ENCODE peak calls at places on chromosomes 2 and 18, in five cellular contexts. Y is AG08396, A is NCI-H2081 treated with DMSO at 0.1 percent for 48 hours, X is GM19239, R is caudate nucleus. O is an unnamed sample.

GRCh38 chr2:220191031-220191430 is 563.6 kb downstream of the SLC4A3 start:
- DNase-seq in Y (peak), R (no peak), X (no peak), A (no peak), O (no peak)

GRCh38 chr2:13686262-13686661 is 946.3 kb upstream of the LRATD1 start:
- DNase-seq in R (no peak), A (no peak), Y (no peak), X (no peak), O (no peak)

GRCh38 chr2:64221935-64222334 is 77.7 kb upstream of the PELI1 start:
- DNase-seq in R (no peak), X (no peak), Y (no peak), A (no peak), O (no peak)

GRCh38 chr2:95012881-95013550 is 12.5 kb upstream of the MAL start:
- DNase-seq in Y (peak), A (no peak), X (no peak), R (no peak), O (no peak)

GRCh38 chr2:50840346-50841124 is 191.4 kb downstream of the NRXN1 start:
- DNase-seq in R (no peak), X (no peak), Y (no peak), A (no peak), O (no peak)

GRCh38 chr18:49160075-49160930 is 209.5 kb upstream of the SMAD7 start:
- DNase-seq in R (no peak), X (no peak), A (no peak), Y (no peak), O (no peak)

GRCh38 chr2:71736986-71737385 is 283.6 kb downstream of the DYSF start:
- DNase-seq in Y (no peak), A (no peak), R (no peak), X (no peak), O (no peak)

GRCh38 chr2:23590227-23590869 is 205.4 kb downstream of the KLHL29 start:
- DNase-seq in A (no peak), R (no peak), Y (no peak), X (no peak), O (no peak)

GRCh38 chr2:233404227-233404626 is 49.9 kb downstream of the DGKD start:
- DNase-seq in Y (peak), R (no peak), X (peak), A (no peak), O (no peak)

GRCh38 chr2:9410108-9410507 is 13.2 kb downstream of the ITGB1BP1 start:
- DNase-seq in X (no peak), Y (no peak), R (no peak), A (no peak), O (no peak)

GRCh38 chr2:79219383-79219988 is 59.9 kb upstream of the REG3A start:
- DNase-seq in R (peak), Y (peak), X (peak), A (no peak), O (peak)

GRCh38 chr2:214395040-214395439 is 15.8 kb upstream of the VWC2L start:
- DNase-seq in R (no peak), Y (no peak), X (no peak), A (no peak), O (no peak)

GRCh38 chr2:26685943-26686839 is 6.3 kb upstream of the KCNK3 start:
- DNase-seq in Y (no peak), X (no peak), A (no peak), R (no peak), O (no peak)

GRCh38 chr18:61890344-61890743 is 2.5 kb downstream of the RNF152 start:
- DNase-seq in Y (no peak), R (no peak), A (no peak), X (no peak), O (no peak)

GRCh38 chr18:68472701-68473295 is 242.1 kb downstream of the TMX3 start:
- DNase-seq in X (no peak), Y (no peak), R (no peak), A (no peak), O (no peak)

GRCh38 chr2:149994057-149994728 is 406.6 kb upstream of the MMADHC start:
- DNase-seq in R (no peak), Y (peak), A (no peak), X (no peak), O (no peak)

GRCh38 chr2:231207734-231208133 is 9.3 kb downstream of the ARMC9 start:
- DNase-seq in R (no peak), X (no peak), A (no peak), Y (no peak), O (no peak)

GRCh38 chr2:138234265-138234664 is 267.3 kb upstream of the SPOPL start:
- DNase-seq in R (no peak), X (no peak), Y (no peak), A (no peak), O (no peak)

GRCh38 chr18:2572892-2573291 is 1.5 kb downstream of the NDC80 start:
- DNase-seq in X (no peak), A (no peak), Y (no peak), R (no peak), O (no peak)

GRCh38 chr2:202035941-202036372 is 2.3 kb downstream of the FZD7 start:
- DNase-seq in Y (no peak), A (no peak), X (no peak), R (no peak), O (no peak)

GRCh38 chr2:220999351-220999750 is 572.8 kb downstream of the EPHA4 start:
- DNase-seq in Y (no peak), A (no peak), R (no peak), X (no peak), O (no peak)

GRCh38 chr18:8241731-8242130 is 367.5 kb upstream of the RAB12 start:
- DNase-seq in X (no peak), R (no peak), Y (no peak), A (no peak), O (no peak)

GRCh38 chr18:65975536-65975935 is 224.7 kb downstream of the CDH7 start:
- DNase-seq in A (no peak), R (no peak), X (no peak), Y (no peak), O (no peak)

GRCh38 chr2:43459455-43459854 is 136.4 kb downstream of the THADA start:
- DNase-seq in X (no peak), Y (no peak), R (no peak), A (no peak), O (no peak)

GRCh38 chr18:21101172-21101571 is 10.4 kb downstream of the ROCK1 start:
- DNase-seq in X (no peak), A (no peak), R (no peak), Y (no peak), O (no peak)

GRCh38 chr18:75824661-75825060 is 397.2 kb upstream of the SMIM21 start:
- DNase-seq in A (no peak), X (no peak), R (no peak), Y (no peak), O (no peak)

GRCh38 chr2:60552096-60552850 is 1.2 kb downstream of the BCL11A start:
- DNase-seq in X (no peak), A (no peak), R (no peak), Y (no peak), O (no peak)

GRCh38 chr2:231521-232185 is 32.2 kb downstream of the SH3YL1 start:
- DNase-seq in X (no peak), R (peak), Y (no peak), A (no peak), O (peak)

GRCh38 chr2:42835577-42836371 is 43.4 kb upstream of the HAAO start:
- DNase-seq in X (no peak), A (no peak), Y (peak), R (no peak), O (no peak)

GRCh38 chr2:24792542-24792873 is 683 bp downstream of the PTRHD1 start:
- DNase-seq in X (no peak), Y (no peak), R (no peak), A (no peak), O (no peak)

GRCh38 chr2:109700680-109701274 is 86.6 kb downstream of the SOWAHC start:
- DNase-seq in R (no peak), A (no peak), Y (no peak), X (no peak), O (no peak)

GRCh38 chr2:199718074-199718473 is 132.9 kb downstream of the FTCDNL1 start:
- DNase-seq in Y (no peak), X (no peak), R (no peak), A (no peak), O (no peak)

GRCh38 chr2:8684885-8685696 is 3.2 kb downstream of the ID2 start:
- DNase-seq in R (no peak), X (no peak), A (no peak), Y (peak), O (peak)

GRCh38 chr18:54224379-54225014 is at the start of gene MBD2:
- DNase-seq in Y (peak), R (peak), A (peak), X (peak), O (peak)

GRCh38 chr2:30984141-30984540 is 154.1 kb downstream of the GALNT14 start:
- DNase-seq in X (no peak), A (no peak), Y (no peak), R (no peak), O (no peak)

GRCh38 chr2:36458106-36458505 is 102.5 kb downstream of the CRIM1 start:
- DNase-seq in X (no peak), A (no peak), R (no peak), Y (no peak), O (no peak)

O was measured in occipital lobe.